ENCODE peak calls at places on chromosome 18, in nine cellular contexts. S is CD4-positive, alpha-beta T cell; N is IMR-90; A is heart left ventricle; O is pancreas; M is left ventricle myocardium inferior; T is upper lobe of right lung; J is AG04450; X is tibial nerve. V is an unnamed sample.
A peak's percentile ranks its signal among the peaks of the same experiment; 100 is the strongest.

GRCh38 chr18:37532917-37533316 is 32.7 kb downstream of the CELF4 start:
- DNase-seq in X (no peak), N (no peak), T (no peak), S (no peak), M (no peak), J (no peak), A (no peak), O (no peak), V (no peak)

GRCh38 chr18:3119401-3120323 is 100.1 kb downstream of the MYOM1 start:
- DNase-seq in S (no peak), N (no peak), M (no peak), O (no peak), T (no peak), X (no peak), J (no peak), A (no peak), V (no peak)

GRCh38 chr18:22585821-22586220 is 168.1 kb upstream of the CTAGE1 start:
- DNase-seq in X (no peak), S (no peak), M (no peak), O (no peak), J (no peak), T (no peak), N (no peak), A (no peak), V (no peak)

GRCh38 chr18:63980896-63981454 is 11.1 kb downstream of the SERPINB8 start:
- DNase-seq in O (no peak), N (no peak), J (no peak), S (no peak), A (no peak), T (no peak), X (no peak), M (no peak), V (no peak)

GRCh38 chr18:68779169-68779568 is 18.7 kb upstream of the CCDC102B start:
- DNase-seq in O (no peak), N (peak; percentile 83), S (no peak), M (no peak), A (no peak), T (no peak), J (no peak), X (no peak), V (no peak)

GRCh38 chr18:12313530-12314245 is 5.6 kb downstream of the TUBB6 start:
- DNase-seq in O (no peak), T (no peak), S (no peak), N (no peak), M (no peak), J (no peak), X (no peak), A (no peak), V (no peak)

GRCh38 chr18:9017170-9017899 is 85.2 kb upstream of the NDUFV2 start:
- DNase-seq in M (peak; percentile 73), J (peak; percentile 68), O (peak; percentile 65), S (no peak), N (peak; percentile 94), T (peak; percentile 68), A (peak; percentile 84), X (peak; percentile 24), V (no peak)

GRCh38 chr18:3508576-3509559 is 58.9 kb downstream of the TGIF1 start:
- DNase-seq in S (no peak), A (no peak), T (no peak), O (no peak), J (no peak), N (no peak), X (no peak), M (no peak), V (no peak)

GRCh38 chr18:54679318-54680149 is 88.5 kb downstream of the DYNAP start:
- DNase-seq in S (no peak), A (no peak), N (peak; percentile 83), M (no peak), J (peak; percentile 61), T (no peak), O (no peak), X (peak; percentile 18), V (no peak)

GRCh38 chr18:53909668-53910067 is 314.8 kb downstream of the MBD2 start:
- DNase-seq in T (no peak), X (peak; percentile 30), M (no peak), S (no peak), N (peak; percentile 1), A (no peak), O (no peak), J (no peak), V (no peak)

DNA sequence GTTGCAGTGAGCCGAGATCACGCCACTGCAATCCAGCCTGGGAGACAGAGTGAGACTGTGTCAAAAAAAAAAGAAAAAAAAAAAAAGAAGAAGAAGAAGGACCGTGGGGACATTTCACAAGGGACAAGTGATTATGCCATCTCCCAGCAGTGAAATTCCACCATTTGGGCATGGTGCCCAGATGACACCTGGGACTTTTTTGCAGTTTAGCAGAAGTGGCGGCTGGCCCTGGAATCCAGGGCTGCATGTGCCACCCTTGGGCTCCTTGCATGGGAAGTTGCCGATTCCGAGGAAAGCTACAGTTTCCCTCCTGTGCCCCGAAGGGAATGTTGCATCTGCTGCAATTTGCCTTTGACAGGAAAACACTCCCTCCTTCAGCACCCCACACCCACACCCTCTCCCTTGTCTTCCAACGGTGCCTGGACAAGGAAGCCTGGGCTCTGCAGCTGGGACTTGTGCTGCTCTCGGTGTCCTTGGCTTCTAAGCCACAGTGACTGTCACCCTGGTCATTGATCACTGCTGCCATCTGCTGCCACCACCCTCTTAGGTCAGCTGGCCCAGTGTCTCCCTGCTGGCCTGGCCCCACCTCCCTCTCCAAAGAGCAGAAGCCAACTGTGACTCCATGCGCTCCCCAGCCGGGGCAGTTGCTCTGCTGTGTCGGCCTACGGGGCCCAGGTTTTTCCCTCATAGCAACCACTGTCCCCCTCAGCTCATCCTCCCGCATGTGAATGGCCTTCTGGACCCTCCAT is 56.4 kb upstream of the LRRC30 start:
- DNase-seq in O (peak; percentile 60), A (no peak), T (no peak), X (no peak), S (no peak), N (no peak), J (no peak), M (no peak), V (no peak)
- TF ChIP-seq CTCF in O (no peak), A (no peak), T (no peak), X (no peak), S (no peak), N (peak; percentile 15), J (no peak), M (peak; percentile 14), V (no peak)

DNA sequence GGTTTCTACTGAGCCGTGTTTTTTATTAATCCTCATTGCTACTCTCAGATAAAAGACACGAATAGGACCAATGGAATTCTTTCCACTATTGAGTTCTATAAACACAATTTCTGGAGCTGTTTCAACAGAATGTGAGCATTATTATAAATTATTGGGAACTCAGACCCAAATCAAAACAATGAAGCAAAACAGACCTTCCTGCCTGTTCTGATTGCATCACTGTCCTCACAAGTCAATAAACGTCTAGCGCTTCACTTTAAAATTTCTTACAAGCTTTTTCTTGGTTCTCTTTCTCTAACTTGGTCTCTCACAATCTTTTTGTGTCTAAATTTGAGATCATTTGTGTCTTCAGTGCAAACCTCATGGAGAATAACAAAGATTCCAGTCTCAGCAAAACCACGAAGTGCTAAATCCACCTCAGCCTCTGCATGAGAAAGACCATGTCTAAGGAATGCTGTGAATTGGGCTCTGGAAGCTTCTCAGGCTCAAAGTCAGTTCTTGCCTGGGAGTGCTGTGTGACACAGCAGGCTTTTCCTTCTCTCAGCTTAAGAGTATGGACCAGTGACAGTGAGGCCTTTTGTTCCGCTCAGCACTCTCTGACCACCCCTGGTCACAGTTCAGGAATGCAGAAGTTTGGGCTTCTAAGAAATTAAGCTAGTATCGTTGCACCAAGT is 22.8 kb downstream of the ARHGAP28 start:
- DNase-seq in M (no peak), S (no peak), N (peak; percentile 86), O (no peak), X (no peak), T (no peak), A (no peak), J (peak; percentile 53), V (no peak)
- H3K27ac ChIP-seq in M (peak overlapping the region; percentile 13), S (no peak overlapping the region), N (peak overlapping the region; percentile 88), O (peak overlapping the region; percentile 0), X (peak overlapping the region; percentile 11), T (peak overlapping the region; percentile 20), A (peak overlapping the region; percentile 44), J (peak overlapping the region; percentile 74), V (no peak overlapping the region)

DNA sequence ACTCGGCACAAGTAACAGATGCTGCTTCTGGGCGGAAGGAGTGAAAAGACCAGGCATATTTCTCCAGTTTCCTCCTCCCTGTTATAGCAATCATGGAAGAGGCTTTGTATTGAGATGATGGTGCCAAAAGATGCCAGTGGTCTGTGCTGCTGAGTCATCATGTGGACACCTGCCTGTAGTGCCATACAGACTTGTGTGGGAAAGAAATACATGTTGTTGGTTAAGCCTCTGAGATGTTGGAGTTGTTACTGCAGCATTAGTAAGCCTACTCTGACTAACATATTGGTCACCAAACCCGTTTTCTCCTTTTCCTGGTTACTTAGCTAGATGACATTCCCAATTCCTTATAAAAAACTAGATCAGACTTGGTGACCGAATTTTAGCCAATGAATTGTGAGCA is 356.9 kb downstream of the ZNF521 start:
- DNase-seq in X (no peak), N (peak; percentile 83), S (no peak), M (no peak), O (no peak), T (no peak), J (no peak), A (no peak), V (no peak)
- TF ChIP-seq CTCF in X (no peak), N (no peak), S (no peak), M (no peak), O (no peak), T (no peak), J (no peak), A (no peak), V (no peak)

GRCh38 chr18:76562286-76562840 is 67.3 kb upstream of the ZNF516 start:
- DNase-seq in M (no peak), A (no peak), T (no peak), J (no peak), S (no peak), N (no peak), X (no peak), O (no peak), V (no peak)

GRCh38 chr18:76566987-76567386 is 71.9 kb upstream of the ZNF516 start:
- DNase-seq in J (no peak), N (no peak), M (no peak), O (no peak), X (no peak), T (no peak), S (no peak), A (no peak), V (no peak)

GRCh38 chr18:76564117-76564516 is 69.1 kb upstream of the ZNF516 start:
- DNase-seq in X (no peak), S (no peak), N (peak; percentile 89), M (no peak), J (peak; percentile 61), O (no peak), T (no peak), A (no peak), V (no peak)

GRCh38 chr18:76565238-76566173 is 70.5 kb upstream of the ZNF516 start:
- DNase-seq in S (no peak), X (peak; percentile 79), J (peak; percentile 87), N (peak; percentile 96), M (peak; percentile 67), O (no peak), A (peak; percentile 68), T (peak; percentile 79), V (peak; percentile 90)

DNA sequence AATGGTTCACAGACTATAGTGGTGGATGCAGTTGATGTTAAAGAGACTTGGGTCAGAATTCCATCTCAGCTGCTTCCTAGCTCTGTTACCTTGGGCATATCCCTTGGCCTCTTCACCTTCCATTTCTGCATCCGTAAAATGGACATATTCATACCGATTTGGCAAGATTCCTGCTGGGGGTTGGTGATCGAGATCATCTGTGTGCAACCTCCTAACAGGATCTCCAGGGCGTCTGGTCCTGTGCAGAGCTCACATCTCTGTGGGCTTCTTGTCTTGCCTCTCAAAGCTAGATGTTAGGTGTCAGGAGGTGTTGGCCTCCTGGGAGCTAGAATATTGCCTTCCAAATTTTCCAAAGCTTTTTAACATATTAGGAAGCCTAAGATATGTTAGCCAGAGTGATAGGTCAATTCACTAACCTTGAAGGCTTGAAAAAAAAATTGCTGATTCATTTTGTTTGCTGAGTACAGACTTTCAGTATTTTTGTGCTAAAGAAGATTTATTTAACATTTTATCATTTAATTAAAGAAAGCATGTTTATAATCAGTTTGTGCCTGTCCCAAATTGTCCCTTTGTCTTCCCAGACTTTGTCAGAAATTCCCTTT is 69.7 kb upstream of the ZNF516 start:
- DNase-seq in N (no peak), S (no peak), T (no peak), M (no peak), X (no peak), A (no peak), O (no peak), J (no peak), V (no peak)
- H3K27ac ChIP-seq in N (peak overlapping the region; percentile 99), S (no peak overlapping the region), T (peak overlapping the region; percentile 85), M (peak overlapping the region; percentile 81), X (peak overlapping the region; percentile 65), A (peak overlapping the region; percentile 74), O (peak overlapping the region; percentile 67), J (peak overlapping the region; percentile 99), V (peak overlapping the region; percentile 35)